ENCODE peak calls at places on chromosome 4, in six cellular contexts. R is foreskin fibroblast; Z is GM23248; L is HFF-Myc; U is CD8-positive, alpha-beta memory T cell; W is cardiac fibroblast. B is an unnamed sample.

GRCh38 chr4:127540497-127541026 is 92.2 kb upstream of the INTU start:
- DNase-seq in R (no peak), Z (no peak), L (no peak), U (no peak), W (no peak), B (no peak)

GRCh38 chr4:51831133-51831532 is 11.8 kb upstream of the DCUN1D4 start:
- DNase-seq in R (peak), Z (peak), L (no peak), U (peak), W (peak), B (peak)

GRCh38 chr4:180565856-180566431 is 1677.3 kb upstream of the TENM3 start:
- DNase-seq in R (no peak), Z (no peak), L (no peak), U (no peak), W (no peak), B (no peak)

GRCh38 chr4:24770111-24770584 is 25.2 kb upstream of the SOD3 start:
- DNase-seq in R (peak), Z (peak), L (peak), U (no peak), W (peak), B (peak)

GRCh38 chr4:41567186-41567585 is 29.2 kb downstream of the LIMCH1 start:
- DNase-seq in R (no peak), Z (no peak), L (no peak), U (no peak), W (no peak), B (peak)

GRCh38 chr4:142314183-142314582 is 531.9 kb downstream of the INPP4B start:
- DNase-seq in R (no peak), Z (no peak), L (no peak), U (no peak), W (no peak), B (no peak)

GRCh38 chr4:24262616-24263015 is 321.7 kb downstream of the DHX15 start:
- DNase-seq in R (no peak), Z (no peak), L (no peak), U (no peak), W (no peak), B (no peak)

GRCh38 chr4:7195546-7196282 is 3.4 kb downstream of the SORCS2 start:
- DNase-seq in R (peak), Z (peak), L (no peak), U (no peak), W (no peak), B (no peak)

GRCh38 chr4:48017108-48017527 is 546 bp downstream of the NIPAL1 start:
- DNase-seq in R (peak), Z (peak), L (no peak), U (no peak), W (peak), B (peak)

GRCh38 chr4:184755278-184755677 is 21.4 kb upstream of the CENPU start:
- DNase-seq in R (peak), Z (peak), L (no peak), U (no peak), W (peak), B (no peak)

GRCh38 chr4:122900314-122900713 is 22.1 kb downstream of the NUDT6 start:
- DNase-seq in R (no peak), Z (no peak), L (no peak), U (no peak), W (no peak), B (no peak)

GRCh38 chr4:74374561-74375327 is 9.8 kb downstream of the EREG start:
- DNase-seq in R (peak), Z (peak), L (peak), U (no peak), W (peak), B (peak)

GRCh38 chr4:28146191-28146590 is 1285.5 kb downstream of the STIM2 start:
- DNase-seq in R (no peak), Z (no peak), L (no peak), U (no peak), W (peak), B (no peak)

GRCh38 chr4:183610033-183610432 is 49.0 kb downstream of the RWDD4 start:
- DNase-seq in R (no peak), Z (no peak), L (no peak), U (no peak), W (peak), B (no peak)

GRCh38 chr4:53119685-53120084 is 246.2 kb downstream of the SCFD2 start:
- DNase-seq in R (peak), Z (peak), L (no peak), U (no peak), W (peak), B (no peak)

GRCh38 chr4:7854697-7855370 is 84.8 kb downstream of the AFAP1 start:
- DNase-seq in R (no peak), Z (no peak), L (no peak), U (peak), W (peak), B (no peak)

GRCh38 chr4:41428941-41429669 is 108.9 kb upstream of the LIMCH1 start:
- DNase-seq in R (no peak), Z (no peak), L (no peak), U (no peak), W (no peak), B (no peak)

GRCh38 chr4:146342600-146343192 is 128.4 kb downstream of the REELD1 start:
- DNase-seq in R (no peak), Z (peak), L (no peak), U (no peak), W (peak), B (peak)

GRCh38 chr4:127410201-127410600 is 222.6 kb upstream of the INTU start:
- DNase-seq in R (peak), Z (peak), L (no peak), U (no peak), W (no peak), B (no peak)

GRCh38 chr4:17094209-17094608 is 195.8 kb upstream of the LDB2 start:
- DNase-seq in R (no peak), Z (peak), L (no peak), U (no peak), W (no peak), B (no peak)

GRCh38 chr4:176778063-176778462 is 14.7 kb downstream of the VEGFC start:
- DNase-seq in R (peak), Z (peak), L (no peak), U (no peak), W (peak), B (peak)

GRCh38 chr4:113674251-113674650 is 87.3 kb downstream of the CAMK2D start:
- DNase-seq in R (no peak), Z (peak), L (no peak), U (no peak), W (no peak), B (no peak)

GRCh38 chr4:8131210-8131609 is 27.4 kb downstream of the ABLIM2 start:
- DNase-seq in R (no peak), Z (no peak), L (no peak), U (no peak), W (no peak), B (no peak)

GRCh38 chr4:113976937-113977855 is 2.3 kb downstream of the ARSJ start:
- DNase-seq in R (no peak), Z (peak), L (no peak), U (no peak), W (peak), B (peak)

GRCh38 chr4:100843897-100844296 is 326.1 kb upstream of the EMCN start:
- DNase-seq in R (no peak), Z (peak), L (no peak), U (no peak), W (no peak), B (no peak)
- H3K4me3 ChIP-seq in R (no peak), Z (no peak), L (no peak), U (no peak), W (no peak), B (no peak)

DNA sequence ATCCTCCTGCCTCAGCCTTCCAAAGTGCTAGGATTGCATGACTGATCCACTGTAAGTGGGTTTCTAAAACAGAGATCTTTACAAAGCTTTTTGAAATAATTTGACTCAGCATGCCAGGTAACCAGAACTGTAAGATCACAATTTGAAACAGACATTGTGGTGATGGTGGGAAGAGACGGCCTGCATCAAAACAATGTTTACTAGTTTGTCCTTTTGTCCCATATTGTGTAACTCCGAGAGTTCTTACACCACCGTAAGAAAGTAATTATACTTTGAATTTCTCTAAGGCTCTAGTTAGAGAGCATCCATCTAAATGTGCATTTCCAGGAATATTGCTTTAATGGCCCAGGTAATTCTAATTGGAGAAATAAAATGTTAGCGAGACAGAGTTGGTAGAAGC is 594 bp upstream of the ARHGAP24 start:
- DNase-seq in R (no peak), Z (no peak), L (no peak), U (no peak), W (no peak), B (no peak)
- H3K4me3 ChIP-seq in R (peak), Z (peak), L (peak), U (no peak), W (peak), B (no peak)

DNA sequence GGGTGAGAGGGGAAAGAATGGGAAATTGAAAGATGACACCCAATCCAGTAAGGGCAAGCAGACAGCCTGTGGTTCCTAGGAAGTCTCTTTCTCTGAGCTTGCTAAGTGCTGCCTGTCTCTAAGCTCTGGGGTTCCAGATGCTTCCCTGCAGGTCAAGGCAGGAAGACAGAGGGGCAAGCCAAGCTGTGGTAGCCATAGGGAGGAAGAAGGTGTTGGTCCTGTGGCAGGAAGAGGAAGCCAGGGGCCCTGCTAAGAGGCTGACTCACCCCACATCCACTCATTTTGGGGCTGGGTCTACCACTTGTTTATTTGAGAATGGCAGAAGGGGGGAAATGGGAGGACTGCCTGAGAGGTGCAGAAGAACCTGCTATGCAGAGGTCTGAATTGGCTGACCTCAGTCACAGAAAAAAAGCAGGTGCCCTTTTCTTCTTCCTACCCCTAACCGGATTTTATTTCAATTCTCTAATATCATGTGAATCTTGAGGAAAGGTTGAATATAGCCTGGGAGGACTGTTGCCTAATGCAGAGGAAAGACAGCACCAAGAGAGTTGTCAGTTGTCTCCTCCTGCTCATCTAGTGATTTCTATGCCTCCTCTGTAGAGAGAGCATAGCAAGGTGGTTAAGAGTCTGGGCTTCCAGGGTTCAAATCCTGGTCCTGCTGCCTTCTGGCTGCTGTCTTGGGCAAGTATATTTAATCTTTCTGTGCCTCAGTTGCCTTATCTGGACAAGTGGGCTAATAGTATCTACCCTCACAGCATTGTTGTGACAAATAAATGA is 27.4 kb downstream of the HOPX start:
- DNase-seq in R (no peak), Z (no peak), L (no peak), U (no peak), W (no peak), B (peak)
- H3K4me3 ChIP-seq in R (no peak), Z (no peak), L (no peak), U (peak), W (no peak), B (no peak)

GRCh38 chr4:83307920-83308319 is 23.3 kb upstream of the COQ2 start:
- DNase-seq in R (no peak), Z (no peak), L (no peak), U (no peak), W (no peak), B (no peak)

GRCh38 chr4:83305187-83305586 is 20.6 kb upstream of the COQ2 start:
- DNase-seq in R (no peak), Z (peak), L (no peak), U (no peak), W (no peak), B (no peak)

DNA sequence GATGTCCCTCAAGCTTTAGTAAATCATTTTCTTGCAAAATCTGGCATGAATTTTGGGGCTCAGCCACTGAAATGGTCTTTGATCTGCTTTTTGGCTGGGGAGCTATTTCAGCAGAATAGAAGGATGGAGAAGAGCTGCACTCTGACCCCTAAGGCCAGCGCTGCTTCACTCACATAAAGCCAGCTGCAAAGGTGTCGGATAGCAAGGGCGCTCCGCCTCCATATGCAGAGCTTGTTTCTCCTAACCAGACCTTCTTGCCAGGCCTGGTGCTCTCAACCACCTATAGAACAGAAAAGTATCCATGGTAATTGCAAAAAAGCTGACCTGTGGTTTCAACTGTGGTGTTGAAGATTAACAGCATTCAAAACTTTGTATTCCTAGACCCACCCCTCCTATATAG is 24.1 kb upstream of the COQ2 start:
- DNase-seq in R (no peak), Z (no peak), L (no peak), U (no peak), W (no peak), B (no peak)
- H3K4me3 ChIP-seq in R (no peak), Z (no peak), L (no peak), U (no peak), W (no peak), B (no peak)

GRCh38 chr4:118968813-118969212 is 80.2 kb downstream of the SYNPO2 start:
- DNase-seq in R (no peak), Z (peak), L (no peak), U (no peak), W (peak), B (no peak)

GRCh38 chr4:118972167-118972566 is 83.5 kb downstream of the SYNPO2 start:
- DNase-seq in R (no peak), Z (no peak), L (no peak), U (no peak), W (no peak), B (no peak)

GRCh38 chr4:118967393-118967792 is 78.7 kb downstream of the SYNPO2 start:
- DNase-seq in R (no peak), Z (peak), L (no peak), U (no peak), W (peak), B (no peak)

GRCh38 chr4:118968006-118968405 is 79.4 kb downstream of the SYNPO2 start:
- DNase-seq in R (peak), Z (peak), L (peak), U (no peak), W (peak), B (peak)

DNA sequence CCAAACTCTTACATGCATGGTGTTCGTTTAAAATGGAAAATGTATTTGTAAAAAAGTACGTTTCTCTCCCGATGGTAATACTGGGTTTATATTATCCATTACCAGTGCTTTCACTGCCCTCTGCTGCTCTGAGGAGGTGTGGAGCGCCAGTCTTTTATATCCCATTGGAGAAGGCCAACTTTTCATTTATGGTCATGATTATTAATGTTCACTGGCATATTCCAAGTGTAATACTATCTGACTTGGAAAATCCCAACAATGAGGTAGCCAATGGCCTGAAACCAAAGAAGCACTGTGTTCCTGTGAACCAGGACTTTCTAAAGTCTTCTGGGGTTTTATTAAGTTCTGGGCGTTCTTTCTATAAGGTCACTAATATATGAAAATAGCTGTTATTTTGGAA is 80.7 kb downstream of the SYNPO2 start:
- DNase-seq in R (peak), Z (peak), L (peak), U (no peak), W (peak), B (peak)
- H3K4me3 ChIP-seq in R (no peak), Z (no peak), L (no peak), U (no peak), W (no peak), B (no peak)

DNA sequence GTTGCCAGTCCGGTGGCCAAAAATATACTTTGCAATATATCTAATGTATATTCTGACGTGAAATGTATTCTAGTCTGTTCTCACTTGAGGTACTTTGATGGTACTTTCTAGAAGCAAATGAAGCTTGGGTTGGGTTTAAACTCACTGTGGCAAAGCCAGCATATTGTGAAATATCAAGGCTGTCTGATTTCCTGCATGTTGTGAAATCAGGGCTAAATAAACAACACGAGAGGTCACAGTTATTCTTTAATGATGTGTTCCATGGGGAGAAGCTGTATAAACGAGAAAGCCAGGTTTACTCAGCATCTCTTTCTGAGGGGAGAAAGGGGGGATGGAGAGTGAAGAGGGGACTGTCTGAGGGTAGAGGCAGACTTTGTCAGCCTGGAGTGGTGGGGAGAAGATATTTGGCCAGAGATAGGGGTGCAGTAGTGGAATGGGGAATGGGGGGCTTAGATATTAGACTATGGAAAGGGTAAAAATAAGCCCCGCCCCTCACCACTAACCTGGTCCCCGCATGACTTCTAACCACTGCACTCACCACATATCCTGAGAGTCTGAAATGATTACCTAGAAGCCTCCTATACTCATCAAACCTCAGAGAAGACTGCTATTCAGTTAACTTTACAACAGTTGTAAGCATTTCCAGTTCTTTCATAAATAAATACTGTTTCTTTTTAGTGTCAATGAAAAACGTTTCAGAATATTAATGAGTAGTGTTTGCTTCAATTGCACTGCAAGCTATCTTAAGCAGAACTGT is 5.9 kb upstream of the SCARB2 start:
- DNase-seq in R (peak), Z (peak), L (no peak), U (no peak), W (peak), B (no peak)
- H3K4me3 ChIP-seq in R (no peak), Z (no peak), L (no peak), U (no peak), W (no peak), B (no peak)

GRCh38 chr4:10079256-10079655 is 37.3 kb downstream of the WDR1 start:
- DNase-seq in R (no peak), Z (no peak), L (no peak), U (no peak), W (no peak), B (no peak)
- H3K4me3 ChIP-seq in R (no peak), Z (no peak), L (no peak), U (no peak), W (no peak), B (no peak)

DNA sequence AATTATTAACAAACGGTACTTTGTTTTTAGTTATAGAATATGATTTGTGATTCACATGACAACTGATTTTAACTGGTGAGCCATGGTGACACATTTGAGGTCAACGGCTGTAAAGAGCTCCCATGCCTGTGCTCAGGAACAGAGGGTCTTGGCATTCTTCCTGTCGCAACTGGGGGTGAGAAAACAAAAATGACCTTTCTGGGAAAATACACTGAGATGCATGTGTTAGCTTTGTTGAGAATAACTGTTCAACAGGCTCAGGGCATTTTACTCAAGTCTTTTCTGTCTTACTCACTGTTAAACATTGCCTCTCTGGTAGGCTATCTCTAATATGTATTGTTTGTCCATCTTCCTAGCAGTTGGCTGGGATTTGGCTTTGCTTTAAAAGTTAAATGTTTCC is 57.1 kb upstream of the HPGD start:
- DNase-seq in R (no peak), Z (no peak), L (no peak), U (no peak), W (no peak), B (no peak)
- H3K4me3 ChIP-seq in R (no peak), Z (no peak), L (no peak), U (no peak), W (no peak), B (no peak)

GRCh38 chr4:38140643-38141203 is 180.5 kb downstream of the PTTG2 start:
- DNase-seq in R (no peak), Z (no peak), L (no peak), U (no peak), W (no peak), B (no peak)
- H3K4me3 ChIP-seq in R (no peak), Z (no peak), L (no peak), U (no peak), W (no peak), B (no peak)

GRCh38 chr4:26271703-26272102 is 49.1 kb upstream of the RBPJ start:
- DNase-seq in R (no peak), Z (no peak), L (no peak), U (no peak), W (no peak), B (no peak)
- H3K4me3 ChIP-seq in R (no peak), Z (no peak), L (no peak), U (no peak), W (no peak), B (no peak)

B was measured in endothelial cell of umbilical vein.